ENCODE peak calls at places on chromosomes 13 and 19, in eight cellular contexts. O is tibial artery, G is transverse colon, X is upper lobe of left lung, Z is cardiac muscle cell, E is osteoblast, M is NB4, H is IMR-90. J is an unnamed sample.

GRCh38 chr19:44356383-44357111 is at the start of gene ZNF112:
- DNase-seq in O (peak; percentile 93), G (peak; percentile 90), X (peak; percentile 94), Z (peak; percentile 93), E (peak; percentile 32), M (no peak), H (peak; percentile 91), J (peak; percentile 95)

GRCh38 chr13:47420568-47420967 is 523.7 kb upstream of the HTR2A start:
- DNase-seq in O (no peak), G (no peak), X (no peak), Z (no peak), E (peak; percentile 25), M (no peak), H (peak; percentile 49), J (no peak)

GRCh38 chr13:98482476-98483444 is 94.1 kb downstream of the STK24 start:
- DNase-seq in O (peak; percentile 95), G (peak; percentile 71), X (peak; percentile 79), Z (peak; percentile 77), E (peak; percentile 95), M (peak; percentile 59), H (peak; percentile 74), J (peak; percentile 68)

GRCh38 chr13:27295096-27295495 is 24.5 kb downstream of the RASL11A start:
- DNase-seq in O (no peak), G (no peak), X (no peak), Z (no peak), E (no peak), M (no peak), H (no peak), J (no peak)

GRCh38 chr13:98143601-98144500 is 957 bp downstream of the FARP1 start:
- DNase-seq in O (peak; percentile 66), G (peak; percentile 23), X (peak; percentile 21), Z (peak; percentile 44), E (peak; percentile 91), M (peak; percentile 47), H (peak; percentile 44), J (peak; percentile 24)

GRCh38 chr13:109704771-109705628 is 81.4 kb downstream of the IRS2 start:
- DNase-seq in O (peak; percentile 79), G (peak; percentile 59), X (peak; percentile 86), Z (no peak), E (no peak), M (peak; percentile 74), H (no peak), J (no peak)

GRCh38 chr19:7979011-7979410 is 26.4 kb downstream of the ELAVL1 start:
- DNase-seq in O (no peak), G (no peak), X (no peak), Z (no peak), E (peak; percentile 58), M (no peak), H (no peak), J (no peak)

GRCh38 chr13:99985886-99986527 is 4.4 kb downstream of the ZIC2 start:
- DNase-seq in O (no peak), G (no peak), X (no peak), Z (peak; percentile 0), E (peak; percentile 58), M (peak; percentile 19), H (no peak), J (no peak)

GRCh38 chr19:39126593-39127187 is 1.1 kb downstream of the PAK4 start:
- DNase-seq in O (no peak), G (peak; percentile 84), X (peak; percentile 77), Z (no peak), E (peak; percentile 94), M (no peak), H (no peak), J (peak; percentile 72)

GRCh38 chr19:28706693-28707092 is 506.3 kb downstream of the UQCRFS1 start:
- DNase-seq in O (no peak), G (no peak), X (no peak), Z (no peak), E (no peak), M (no peak), H (no peak), J (no peak)

GRCh38 chr13:43846496-43846895 is 33.0 kb downstream of the CCDC122 start:
- DNase-seq in O (no peak), G (no peak), X (no peak), Z (no peak), E (no peak), M (no peak), H (peak; percentile 72), J (no peak)

GRCh38 chr19:46824887-46825730 is 25.5 kb downstream of the AP2S1 start:
- DNase-seq in O (no peak), G (peak; percentile 22), X (peak; percentile 51), Z (no peak), E (peak; percentile 6), M (no peak), H (no peak), J (no peak)

GRCh38 chr13:80035096-80035495 is 305.8 kb downstream of the SPRY2 start:
- DNase-seq in O (no peak), G (no peak), X (no peak), Z (no peak), E (no peak), M (no peak), H (no peak), J (no peak)

GRCh38 chr13:80033286-80033685 is 307.6 kb downstream of the SPRY2 start:
- DNase-seq in O (no peak), G (no peak), X (no peak), Z (no peak), E (no peak), M (no peak), H (no peak), J (no peak)

GRCh38 chr13:80029170-80029569 is 311.8 kb downstream of the SPRY2 start:
- DNase-seq in O (no peak), G (no peak), X (no peak), Z (no peak), E (no peak), M (no peak), H (no peak), J (no peak)

DNA sequence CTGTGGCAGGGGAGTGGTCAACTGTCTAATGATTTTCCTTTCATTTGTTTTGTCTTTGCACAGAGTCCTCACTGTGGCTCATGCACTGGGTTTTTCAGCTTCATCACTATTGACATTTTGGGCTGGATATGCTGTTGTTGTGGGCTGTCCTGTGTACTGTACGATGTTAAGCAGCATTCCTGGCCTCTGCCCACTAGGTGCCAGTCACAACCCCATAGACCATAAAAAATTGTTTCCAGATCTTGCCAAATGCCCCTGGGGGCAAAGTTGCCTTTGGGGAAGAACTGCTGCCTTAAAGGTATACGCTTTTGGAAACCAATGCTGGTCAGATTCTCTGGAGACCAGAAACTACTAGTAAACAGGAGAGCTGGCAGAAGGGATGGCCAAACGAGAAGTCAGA is 310.4 kb downstream of the SPRY2 start:
- DNase-seq in O (no peak), G (peak; percentile 44), X (peak; percentile 51), Z (no peak), E (no peak), M (peak; percentile 70), H (no peak), J (no peak)
- TF ChIP-seq CTCF in O (peak; percentile 19), G (peak; percentile 49), X (peak; percentile 50), Z (peak; percentile 22), E (peak; percentile 56), M (peak; percentile 33), H (no peak), J (no peak)

DNA sequence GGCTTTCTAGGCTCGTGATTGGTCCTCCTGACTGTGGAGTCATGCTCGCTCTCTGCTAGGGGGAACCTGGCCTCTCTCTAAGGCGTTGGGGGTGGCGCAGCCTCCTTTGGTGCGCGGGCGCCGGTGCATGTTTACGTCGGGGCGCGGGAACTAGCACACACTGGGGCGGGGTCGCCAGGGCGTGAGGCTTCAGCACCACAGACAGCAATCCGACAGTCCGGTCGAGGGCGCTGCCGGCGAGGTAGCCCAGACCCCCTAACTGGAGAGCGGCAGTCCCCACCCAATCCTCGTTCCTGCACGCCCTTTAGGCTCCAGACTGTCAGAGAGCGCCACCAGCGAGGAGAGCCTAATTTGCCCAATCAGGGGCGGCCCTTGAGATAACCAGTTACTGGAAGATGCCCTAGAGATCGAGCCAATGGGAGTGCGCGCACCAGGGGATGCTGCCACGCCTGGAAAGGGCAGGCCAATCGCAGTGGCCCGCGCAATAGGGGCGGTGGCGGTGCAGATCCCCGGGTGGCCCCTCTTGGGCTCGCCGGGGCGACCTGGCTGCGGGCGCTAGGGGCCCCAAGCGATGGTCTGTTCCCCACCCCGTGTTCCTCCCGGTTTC is 1.0 kb upstream of the ELAVL3 start:
- DNase-seq in O (peak; percentile 83), G (peak; percentile 47), X (peak; percentile 46), Z (peak; percentile 84), E (peak; percentile 100), M (peak; percentile 92), H (peak; percentile 85), J (peak; percentile 21)
- H3K4me3 ChIP-seq in O (peak overlapping the region; percentile 16), G (no peak overlapping the region), X (no peak overlapping the region), Z (peak overlapping the region; percentile 25), E (peak overlapping the region; percentile 64), M (no peak overlapping the region), H (peak overlapping the region; percentile 49), J (peak overlapping the region; percentile 13)

GRCh38 chr13:59547950-59548349 is 615.8 kb downstream of the DIAPH3 start:
- DNase-seq in O (no peak), G (no peak), X (no peak), Z (no peak), E (no peak), M (no peak), H (no peak), J (no peak)

GRCh38 chr13:59545007-59545406 is 618.7 kb downstream of the DIAPH3 start:
- DNase-seq in O (no peak), G (no peak), X (no peak), Z (no peak), E (no peak), M (no peak), H (no peak), J (no peak)

GRCh38 chr13:59543418-59543817 is 620.3 kb downstream of the DIAPH3 start:
- DNase-seq in O (no peak), G (no peak), X (no peak), Z (no peak), E (no peak), M (no peak), H (no peak), J (no peak)

GRCh38 chr13:59542303-59542702 is 621.4 kb downstream of the DIAPH3 start:
- DNase-seq in O (no peak), G (no peak), X (no peak), Z (no peak), E (no peak), M (no peak), H (no peak), J (no peak)

DNA sequence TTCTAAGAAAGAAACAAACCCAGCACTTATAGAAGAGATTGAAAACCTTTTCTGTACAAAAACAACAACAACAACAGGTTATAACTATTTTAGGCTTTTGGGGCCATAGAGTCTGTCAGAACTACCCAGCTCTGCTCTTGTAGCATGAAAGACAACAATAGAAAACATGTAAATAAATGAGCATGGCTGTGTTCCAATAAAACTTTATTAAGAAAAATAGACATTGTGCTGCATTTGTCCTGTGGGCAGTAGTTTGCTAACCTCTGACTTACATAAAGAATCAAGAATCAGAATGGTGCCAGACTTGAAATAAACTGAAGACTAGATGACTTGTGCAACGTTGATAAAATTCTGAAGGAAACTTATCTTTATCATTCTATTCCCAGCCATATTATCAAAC is 617.5 kb downstream of the DIAPH3 start:
- DNase-seq in O (no peak), G (no peak), X (no peak), Z (no peak), E (no peak), M (no peak), H (no peak), J (no peak)
- TF ChIP-seq CTCF in O (no peak), G (no peak), X (no peak), Z (no peak), E (no peak), M (no peak), H (no peak), J (no peak)

DNA sequence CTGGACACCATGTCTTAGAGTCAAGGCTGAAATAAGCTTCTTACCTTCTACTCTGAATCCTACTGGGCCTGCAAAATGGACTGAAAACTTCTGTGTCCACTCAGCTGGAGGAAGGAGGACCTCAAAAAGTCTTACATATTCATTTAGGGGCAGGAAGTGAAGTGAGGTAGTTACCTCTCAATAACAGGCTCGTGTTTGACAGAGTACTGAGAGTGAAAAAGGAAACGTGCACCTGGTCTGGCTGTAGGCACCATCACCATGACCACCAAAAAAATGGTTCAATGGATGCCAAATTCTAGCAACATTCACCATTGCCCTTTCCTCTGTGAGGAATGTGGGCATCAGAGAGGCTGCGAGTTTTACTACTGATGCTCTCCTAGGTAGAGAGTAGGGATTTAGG is 176.2 kb downstream of the RFC3 start:
- DNase-seq in O (no peak), G (no peak), X (no peak), Z (no peak), E (no peak), M (no peak), H (no peak), J (no peak)
- H3K4me3 ChIP-seq in O (no peak overlapping the region), G (no peak overlapping the region), X (no peak overlapping the region), Z (no peak overlapping the region), E (no peak overlapping the region), M (no peak overlapping the region), H (no peak overlapping the region), J (no peak overlapping the region)